ENCODE peak calls at places on chromosomes 13 and 19, in five cellular contexts. E is NCI-H1930; W is RCC 7860; D is activated CD8-positive, alpha-beta memory T cell treated with anti-CD3 and anti-CD28 coated beads for 1 hour; T is stimulated activated CD8-positive, alpha-beta memory T cell treated with anti-CD3 and anti-CD28 coated beads, Interleukin-2, amount 100 ng/mL, for 1 hour. X is an unnamed sample.

GRCh38 chr13:31072041-31072440 is 89.7 kb downstream of the HSPH1 start:
- DNase-seq in E (no peak), W (no peak), D (no peak), T (no peak), X (no peak)

GRCh38 chr13:51057931-51058330 is 53.1 kb downstream of the C13orf42 start:
- DNase-seq in E (no peak), W (no peak), D (no peak), T (no peak), X (no peak)

GRCh38 chr19:32401992-32402391 is 3.6 kb upstream of the DPY19L3 start:
- DNase-seq in E (no peak), W (no peak), D (no peak), T (no peak), X (no peak)

GRCh38 chr13:25088562-25089221 is 7.2 kb upstream of the PABPC3 start:
- DNase-seq in E (no peak), W (no peak), D (no peak), T (no peak), X (no peak)

GRCh38 chr19:17951151-17952040 is 15.5 kb upstream of the KCNN1 start:
- DNase-seq in E (no peak), W (no peak), D (no peak), T (no peak), X (no peak)

GRCh38 chr13:23321534-23322241 is 111.8 kb downstream of the SACS start:
- DNase-seq in E (no peak), W (peak), D (no peak), T (no peak), X (no peak)

GRCh38 chr13:24682353-24682752 is 2.1 kb downstream of the ATP12A start:
- DNase-seq in E (no peak), W (no peak), D (no peak), T (no peak), X (no peak)

GRCh38 chr13:114140131-114140908 is 7.9 kb upstream of the RASA3 start:
- DNase-seq in E (no peak), W (no peak), D (no peak), T (no peak), X (no peak)

GRCh38 chr13:39419068-39419467 is 183.9 kb downstream of the LHFPL6 start:
- DNase-seq in E (no peak), W (no peak), D (no peak), T (no peak), X (no peak)

X was measured in esophagus squamous epithelium.